ENCODE peak calls at places on chromosome 10, in five cellular contexts. One of them, this sample, is unnamed.

GRCh38 chr10:15483215-15483970 is 112.3 kb upstream of the FAM171A1 start:
- DNase-seq in epithelial cell of esophagus: no peak
- DNase-seq in neural progenitor cell: no peak
- DNase-seq in dorsolateral prefrontal cortex: no peak
- DNase-seq in heart right ventricle: no peak
- DNase-seq in this sample: no peak

GRCh38 chr10:62049815-62050626 is 148.5 kb downstream of the ARID5B start:
- DNase-seq in dorsolateral prefrontal cortex: no peak
- DNase-seq in neural progenitor cell: no peak
- DNase-seq in epithelial cell of esophagus: no peak
- DNase-seq in heart right ventricle: no peak
- DNase-seq in this sample: no peak

GRCh38 chr10:16440396-16441105 is 3.7 kb downstream of the PTER start:
- DNase-seq in epithelial cell of esophagus: peak
- DNase-seq in heart right ventricle: no peak
- DNase-seq in dorsolateral prefrontal cortex: no peak
- DNase-seq in neural progenitor cell: no peak
- DNase-seq in this sample: no peak

GRCh38 chr10:46094931-46095755 is 49.1 kb upstream of the MSMB start:
- DNase-seq in heart right ventricle: no peak
- DNase-seq in neural progenitor cell: peak
- DNase-seq in epithelial cell of esophagus: peak
- DNase-seq in dorsolateral prefrontal cortex: no peak
- DNase-seq in this sample: no peak

GRCh38 chr10:118760265-118760664 is 5.5 kb upstream of the CACUL1 start:
- DNase-seq in neural progenitor cell: peak
- DNase-seq in heart right ventricle: no peak
- DNase-seq in epithelial cell of esophagus: no peak
- DNase-seq in dorsolateral prefrontal cortex: no peak
- DNase-seq in this sample: peak

GRCh38 chr10:91219371-91220193 is 881 bp upstream of the PCGF5 start:
- DNase-seq in dorsolateral prefrontal cortex: no peak
- DNase-seq in neural progenitor cell: no peak
- DNase-seq in heart right ventricle: no peak
- DNase-seq in epithelial cell of esophagus: no peak
- DNase-seq in this sample: no peak

GRCh38 chr10:48377751-48378585 is 71.5 kb downstream of the MAPK8 start:
- DNase-seq in epithelial cell of esophagus: peak
- DNase-seq in heart right ventricle: no peak
- DNase-seq in neural progenitor cell: no peak
- DNase-seq in dorsolateral prefrontal cortex: no peak
- DNase-seq in this sample: no peak

GRCh38 chr10:77637986-77638765 is 568 bp upstream of the KCNMA1 start:
- DNase-seq in heart right ventricle: no peak
- DNase-seq in epithelial cell of esophagus: peak
- DNase-seq in dorsolateral prefrontal cortex: peak
- DNase-seq in neural progenitor cell: peak
- DNase-seq in this sample: peak

GRCh38 chr10:22491931-22492615 is 146.8 kb downstream of the SPAG6 start:
- DNase-seq in dorsolateral prefrontal cortex: no peak
- DNase-seq in heart right ventricle: no peak
- DNase-seq in neural progenitor cell: no peak
- DNase-seq in epithelial cell of esophagus: no peak
- DNase-seq in this sample: no peak

GRCh38 chr10:90930070-90930837 is 9.4 kb upstream of the ANKRD1 start:
- DNase-seq in epithelial cell of esophagus: peak
- DNase-seq in dorsolateral prefrontal cortex: no peak
- DNase-seq in neural progenitor cell: peak
- DNase-seq in heart right ventricle: peak
- DNase-seq in this sample: no peak

GRCh38 chr10:62352356-62352963 is 21.7 kb upstream of the ZNF365 start:
- DNase-seq in epithelial cell of esophagus: peak
- DNase-seq in neural progenitor cell: no peak
- DNase-seq in heart right ventricle: no peak
- DNase-seq in dorsolateral prefrontal cortex: no peak
- DNase-seq in this sample: no peak

DNA sequence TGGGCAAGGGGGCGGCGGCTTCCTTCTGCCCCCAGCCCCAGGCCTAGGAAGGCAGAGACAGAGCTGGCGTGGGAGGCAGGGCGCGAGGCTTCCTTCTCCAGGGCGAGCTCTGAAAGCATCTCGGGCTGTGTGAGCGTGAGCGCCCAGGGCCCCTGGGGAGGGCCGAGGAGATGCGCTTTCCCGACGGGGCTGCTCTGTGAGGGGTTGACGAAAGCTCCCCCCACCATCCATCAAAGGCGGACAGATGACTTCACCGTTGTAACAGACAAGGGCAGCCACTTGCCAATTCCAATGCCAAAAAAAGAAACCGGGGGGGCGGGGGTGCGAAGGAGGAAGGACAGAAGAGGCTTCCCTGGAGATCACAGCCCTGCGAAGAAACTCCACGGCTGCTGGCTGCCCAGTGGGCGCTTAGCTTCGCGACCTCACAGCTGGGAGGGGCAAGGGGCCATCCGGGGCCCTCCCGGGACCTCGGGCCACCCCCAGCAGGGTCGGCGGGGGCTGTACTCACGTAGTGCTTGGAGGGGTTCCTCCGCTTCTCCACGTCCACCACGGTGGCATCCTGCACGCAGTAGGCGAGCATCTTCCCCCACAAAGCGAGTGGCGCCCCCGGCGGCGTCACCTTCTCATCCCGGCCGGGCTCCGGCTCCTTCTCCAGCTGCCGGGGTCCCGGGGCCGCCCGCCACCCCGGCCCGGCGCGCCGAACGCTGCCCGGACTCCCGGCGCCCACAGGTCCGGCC is 521 bp downstream of the SH3PXD2A start:
- DNase-seq in heart right ventricle: peak
- DNase-seq in dorsolateral prefrontal cortex: no peak
- DNase-seq in epithelial cell of esophagus: no peak
- DNase-seq in neural progenitor cell: peak
- DNase-seq in this sample: peak
- TF ChIP-seq CTCF in heart right ventricle: peak
- TF ChIP-seq CTCF in dorsolateral prefrontal cortex: peak
- TF ChIP-seq CTCF in epithelial cell of esophagus: no peak
- TF ChIP-seq CTCF in neural progenitor cell: peak
- TF ChIP-seq CTCF in this sample: no peak

DNA sequence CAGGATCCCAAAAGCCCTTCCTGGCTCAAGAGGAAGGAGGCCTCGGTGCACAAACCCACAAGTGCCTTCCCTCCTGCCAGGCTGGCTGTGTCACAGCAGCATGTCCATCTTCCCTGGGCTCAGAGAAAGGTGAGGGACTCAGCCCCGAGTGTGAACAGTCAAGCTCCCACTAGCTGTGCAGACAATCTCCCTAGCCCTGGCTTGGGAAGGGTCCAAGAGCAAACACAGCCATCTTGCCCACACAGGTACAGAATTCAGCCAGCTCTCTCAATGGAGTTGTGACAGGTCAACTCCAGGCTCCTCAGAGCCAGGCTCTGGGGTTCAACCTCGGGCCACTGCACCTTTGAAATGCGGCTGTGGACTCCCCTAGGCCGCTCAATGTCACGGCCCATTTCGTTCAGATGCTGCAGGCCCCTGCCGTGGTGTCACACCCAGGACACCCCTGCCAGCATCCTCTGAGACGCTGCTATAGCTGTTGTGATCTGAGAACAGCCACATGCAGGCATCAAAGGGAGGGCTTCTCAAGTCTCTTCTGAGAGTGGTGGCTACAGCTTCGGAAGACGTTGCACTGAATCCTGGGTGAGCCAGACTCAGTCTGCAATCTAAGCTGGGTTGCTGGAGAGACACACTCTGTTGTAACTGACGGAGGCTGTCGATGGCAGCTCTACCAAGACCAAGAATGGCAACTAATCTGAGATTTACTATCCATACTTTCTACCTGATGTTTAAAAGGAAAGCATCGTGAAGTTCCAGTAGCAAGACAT is 137.8 kb downstream of the DIP2C start:
- DNase-seq in dorsolateral prefrontal cortex: no peak
- DNase-seq in neural progenitor cell: no peak
- DNase-seq in heart right ventricle: no peak
- DNase-seq in epithelial cell of esophagus: no peak
- DNase-seq in this sample: no peak
- TF ChIP-seq CTCF in dorsolateral prefrontal cortex: no peak
- TF ChIP-seq CTCF in neural progenitor cell: no peak
- TF ChIP-seq CTCF in heart right ventricle: no peak
- TF ChIP-seq CTCF in epithelial cell of esophagus: no peak
- TF ChIP-seq CTCF in this sample: no peak

DNA sequence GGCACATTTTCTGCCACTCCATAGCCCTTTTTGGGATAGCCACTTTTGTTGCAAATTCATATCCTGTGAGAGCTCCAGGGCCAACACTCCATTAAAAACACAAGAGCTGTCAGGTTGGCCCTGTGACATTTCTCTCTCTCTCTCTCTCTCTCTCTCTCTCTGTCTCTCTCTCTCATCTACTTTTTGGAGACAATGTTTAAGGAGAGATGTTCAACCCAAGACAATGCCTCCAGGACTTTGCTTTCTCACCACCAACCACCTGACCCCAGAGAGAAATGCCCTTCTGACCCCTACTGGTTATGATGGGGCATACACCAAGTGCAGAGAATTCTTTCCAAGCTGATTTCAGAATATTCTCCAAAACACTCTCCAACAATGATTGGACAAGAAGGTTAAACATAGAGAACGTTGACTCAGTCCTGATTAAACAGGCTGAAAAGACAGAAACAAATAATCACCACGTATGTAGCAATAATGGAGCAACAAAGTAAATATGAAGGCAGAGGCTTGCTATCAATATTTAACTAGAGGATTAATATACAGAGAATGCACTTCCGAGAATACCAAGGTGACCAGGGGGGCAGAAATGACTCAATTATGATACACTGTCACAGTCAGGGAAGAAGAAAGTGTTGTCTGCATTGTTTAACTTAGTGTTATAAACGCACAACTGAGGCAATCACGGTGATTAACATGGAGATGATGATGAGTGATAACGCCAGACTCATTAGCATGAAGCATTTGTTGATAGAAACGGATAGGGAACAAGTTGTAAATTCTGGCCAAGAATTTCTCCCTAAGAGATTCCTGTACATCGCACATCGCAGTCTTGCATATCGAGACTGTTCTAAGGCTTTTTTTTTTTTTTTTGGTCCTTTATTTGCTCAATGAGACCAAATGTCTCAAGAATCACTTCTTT is 178.5 kb downstream of the NRP1 start:
- DNase-seq in heart right ventricle: no peak
- DNase-seq in dorsolateral prefrontal cortex: no peak
- DNase-seq in epithelial cell of esophagus: peak
- DNase-seq in neural progenitor cell: peak
- DNase-seq in this sample: no peak
- TF ChIP-seq CTCF in heart right ventricle: peak
- TF ChIP-seq CTCF in dorsolateral prefrontal cortex: peak
- TF ChIP-seq CTCF in epithelial cell of esophagus: peak
- TF ChIP-seq CTCF in neural progenitor cell: peak
- TF ChIP-seq CTCF in this sample: peak

GRCh38 chr10:865257-865656 is 66.2 kb downstream of the LARP4B start:
- DNase-seq in neural progenitor cell: peak
- DNase-seq in dorsolateral prefrontal cortex: no peak
- DNase-seq in heart right ventricle: no peak
- DNase-seq in epithelial cell of esophagus: no peak
- DNase-seq in this sample: no peak
- TF ChIP-seq CTCF in neural progenitor cell: peak
- TF ChIP-seq CTCF in dorsolateral prefrontal cortex: no peak
- TF ChIP-seq CTCF in heart right ventricle: no peak
- TF ChIP-seq CTCF in epithelial cell of esophagus: no peak
- TF ChIP-seq CTCF in this sample: no peak

DNA sequence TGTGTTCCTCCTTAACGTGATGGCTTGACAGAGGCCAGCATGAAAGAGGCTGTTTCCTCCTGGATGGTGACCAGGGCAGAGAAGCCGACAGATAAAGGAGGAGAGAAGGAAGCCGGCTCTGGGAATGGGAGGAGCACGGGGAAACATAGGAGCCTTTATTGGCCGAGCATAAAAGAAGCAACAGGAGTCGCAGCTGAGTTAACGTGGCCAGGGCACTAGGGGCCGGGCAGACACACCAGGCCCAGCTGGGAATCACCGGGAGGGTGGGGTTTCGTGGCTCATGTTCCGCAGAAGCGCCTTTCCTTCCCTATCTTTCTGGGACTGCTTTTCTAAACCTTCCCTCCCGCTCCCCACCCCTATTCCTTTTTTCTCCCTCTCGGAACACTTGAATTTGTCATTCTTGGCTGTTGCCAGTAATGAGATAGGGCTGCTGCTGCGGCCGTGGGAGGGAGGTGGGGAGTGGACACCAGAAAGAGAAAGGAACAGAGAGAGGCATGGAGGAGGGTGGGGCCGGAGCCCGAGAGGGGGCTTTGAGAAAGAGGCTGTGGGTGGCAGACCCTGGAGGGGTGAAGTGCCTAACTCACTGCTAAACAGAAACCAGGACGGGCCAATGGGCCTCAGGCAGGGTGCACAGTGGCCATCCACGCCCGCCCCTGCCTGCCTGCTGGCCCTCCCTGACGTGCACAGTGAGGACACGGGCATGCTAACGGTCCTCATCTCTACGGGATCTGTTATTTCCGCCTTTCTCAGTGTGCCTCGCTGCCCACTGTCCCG is 65.2 kb downstream of the COL13A1 start:
- DNase-seq in epithelial cell of esophagus: peak
- DNase-seq in heart right ventricle: peak
- DNase-seq in dorsolateral prefrontal cortex: no peak
- DNase-seq in neural progenitor cell: peak
- DNase-seq in this sample: peak
- TF ChIP-seq CTCF in epithelial cell of esophagus: no peak
- TF ChIP-seq CTCF in heart right ventricle: no peak
- TF ChIP-seq CTCF in dorsolateral prefrontal cortex: no peak
- TF ChIP-seq CTCF in neural progenitor cell: no peak
- TF ChIP-seq CTCF in this sample: no peak

This sample was measured in glutamatergic neuron.